ENCODE peak calls at places on chromosomes 6 and 20, in eight cellular contexts. One of them, this sample, is unnamed.

GRCh38 chr20:37531856-37532255 is 4.2 kb upstream of the BLCAP start:
- DNase-seq in neuronal stem cell: no peak
- DNase-seq in CD8-positive, alpha-beta memory T cell: no peak
- DNase-seq in upper lobe of right lung: no peak
- DNase-seq in pancreas: no peak
- DNase-seq in uterus: no peak
- DNase-seq in stomach: no peak
- DNase-seq in tibial artery: no peak
- DNase-seq in this sample: no peak

GRCh38 chr6:156848533-156848932 is 71.4 kb downstream of the ARID1B start:
- DNase-seq in upper lobe of right lung: no peak
- DNase-seq in pancreas: no peak
- DNase-seq in uterus: peak; percentile 55
- DNase-seq in CD8-positive, alpha-beta memory T cell: no peak
- DNase-seq in stomach: no peak
- DNase-seq in neuronal stem cell: no peak
- DNase-seq in tibial artery: peak; percentile 84
- DNase-seq in this sample: peak; percentile 90

GRCh38 chr6:79215233-79215824 is 19.2 kb downstream of the HMGN3 start:
- DNase-seq in uterus: no peak
- DNase-seq in CD8-positive, alpha-beta memory T cell: no peak
- DNase-seq in tibial artery: no peak
- DNase-seq in stomach: no peak
- DNase-seq in neuronal stem cell: peak; percentile 76
- DNase-seq in upper lobe of right lung: no peak
- DNase-seq in pancreas: no peak
- DNase-seq in this sample: no peak

GRCh38 chr6:30685977-30686907 is at the start of gene PPP1R18:
- DNase-seq in upper lobe of right lung: peak; percentile 89
- DNase-seq in stomach: peak; percentile 73
- DNase-seq in pancreas: peak; percentile 88
- DNase-seq in neuronal stem cell: no peak
- DNase-seq in CD8-positive, alpha-beta memory T cell: peak; percentile 68
- DNase-seq in tibial artery: peak; percentile 95
- DNase-seq in uterus: peak; percentile 87
- DNase-seq in this sample: peak; percentile 77

GRCh38 chr6:108762394-108762793 is 85.8 kb upstream of the ARMC2 start:
- DNase-seq in uterus: no peak
- DNase-seq in stomach: no peak
- DNase-seq in neuronal stem cell: no peak
- DNase-seq in upper lobe of right lung: no peak
- DNase-seq in tibial artery: no peak
- DNase-seq in CD8-positive, alpha-beta memory T cell: no peak
- DNase-seq in pancreas: no peak
- DNase-seq in this sample: no peak

GRCh38 chr6:134315974-134316391 is 1.9 kb downstream of the SGK1 start:
- DNase-seq in tibial artery: no peak
- DNase-seq in uterus: no peak
- DNase-seq in pancreas: no peak
- DNase-seq in CD8-positive, alpha-beta memory T cell: no peak
- DNase-seq in neuronal stem cell: no peak
- DNase-seq in stomach: no peak
- DNase-seq in upper lobe of right lung: no peak
- DNase-seq in this sample: no peak

GRCh38 chr6:111468329-111469012 is 14.5 kb downstream of the REV3L start:
- DNase-seq in uterus: no peak
- DNase-seq in upper lobe of right lung: no peak
- DNase-seq in neuronal stem cell: no peak
- DNase-seq in stomach: no peak
- DNase-seq in CD8-positive, alpha-beta memory T cell: no peak
- DNase-seq in tibial artery: no peak
- DNase-seq in pancreas: no peak
- DNase-seq in this sample: no peak

GRCh38 chr20:20412750-20413149 is 44.8 kb downstream of the INSM1 start:
- DNase-seq in neuronal stem cell: no peak
- DNase-seq in CD8-positive, alpha-beta memory T cell: no peak
- DNase-seq in uterus: no peak
- DNase-seq in stomach: no peak
- DNase-seq in pancreas: no peak
- DNase-seq in tibial artery: no peak
- DNase-seq in upper lobe of right lung: no peak
- DNase-seq in this sample: no peak

GRCh38 chr6:41939848-41940758 is 1.5 kb downstream of the CCND3 start:
- DNase-seq in stomach: peak; percentile 27
- DNase-seq in tibial artery: no peak
- DNase-seq in pancreas: no peak
- DNase-seq in CD8-positive, alpha-beta memory T cell: no peak
- DNase-seq in neuronal stem cell: no peak
- DNase-seq in upper lobe of right lung: no peak
- DNase-seq in uterus: peak; percentile 28
- DNase-seq in this sample: no peak

GRCh38 chr6:45966797-45967196 is 48.9 kb downstream of the CLIC5 start:
- DNase-seq in pancreas: no peak
- DNase-seq in stomach: no peak
- DNase-seq in tibial artery: no peak
- DNase-seq in upper lobe of right lung: no peak
- DNase-seq in uterus: no peak
- DNase-seq in neuronal stem cell: no peak
- DNase-seq in CD8-positive, alpha-beta memory T cell: no peak
- DNase-seq in this sample: no peak

GRCh38 chr6:90146914-90147668 is 149.6 kb downstream of the BACH2 start:
- DNase-seq in CD8-positive, alpha-beta memory T cell: no peak
- DNase-seq in stomach: no peak
- DNase-seq in tibial artery: no peak
- DNase-seq in neuronal stem cell: no peak
- DNase-seq in pancreas: no peak
- DNase-seq in upper lobe of right lung: no peak
- DNase-seq in uterus: no peak
- DNase-seq in this sample: peak; percentile 11

GRCh38 chr6:46465294-46466165 is 25.7 kb downstream of the RCAN2 start:
- DNase-seq in stomach: no peak
- DNase-seq in tibial artery: no peak
- DNase-seq in CD8-positive, alpha-beta memory T cell: no peak
- DNase-seq in pancreas: no peak
- DNase-seq in uterus: no peak
- DNase-seq in upper lobe of right lung: no peak
- DNase-seq in neuronal stem cell: no peak
- DNase-seq in this sample: no peak

GRCh38 chr6:34125939-34126338 is 19.9 kb downstream of the GRM4 start:
- DNase-seq in CD8-positive, alpha-beta memory T cell: no peak
- DNase-seq in stomach: no peak
- DNase-seq in tibial artery: no peak
- DNase-seq in pancreas: no peak
- DNase-seq in upper lobe of right lung: no peak
- DNase-seq in neuronal stem cell: no peak
- DNase-seq in uterus: no peak
- DNase-seq in this sample: no peak

GRCh38 chr6:116248577-116248976 is 5.3 kb downstream of the TSPYL4 start:
- DNase-seq in stomach: no peak
- DNase-seq in uterus: no peak
- DNase-seq in upper lobe of right lung: no peak
- DNase-seq in pancreas: no peak
- DNase-seq in CD8-positive, alpha-beta memory T cell: no peak
- DNase-seq in neuronal stem cell: no peak
- DNase-seq in tibial artery: no peak
- DNase-seq in this sample: no peak

GRCh38 chr6:134925800-134926199 is 24.1 kb downstream of the ALDH8A1 start:
- DNase-seq in stomach: no peak
- DNase-seq in CD8-positive, alpha-beta memory T cell: no peak
- DNase-seq in upper lobe of right lung: no peak
- DNase-seq in pancreas: no peak
- DNase-seq in neuronal stem cell: no peak
- DNase-seq in uterus: no peak
- DNase-seq in tibial artery: no peak
- DNase-seq in this sample: no peak

GRCh38 chr6:15429146-15430110 is 183.6 kb downstream of the JARID2 start:
- DNase-seq in neuronal stem cell: no peak
- DNase-seq in upper lobe of right lung: no peak
- DNase-seq in stomach: no peak
- DNase-seq in tibial artery: no peak
- DNase-seq in pancreas: no peak
- DNase-seq in CD8-positive, alpha-beta memory T cell: no peak
- DNase-seq in uterus: no peak
- DNase-seq in this sample: no peak

GRCh38 chr20:38084425-38084951 is 50.9 kb downstream of the RPRD1B start:
- DNase-seq in stomach: no peak
- DNase-seq in uterus: peak; percentile 40
- DNase-seq in upper lobe of right lung: no peak
- DNase-seq in neuronal stem cell: no peak
- DNase-seq in pancreas: no peak
- DNase-seq in CD8-positive, alpha-beta memory T cell: no peak
- DNase-seq in tibial artery: no peak
- DNase-seq in this sample: no peak

GRCh38 chr20:51910202-51911050 is 108.1 kb upstream of the SALL4 start:
- DNase-seq in upper lobe of right lung: no peak
- DNase-seq in neuronal stem cell: peak; percentile 48
- DNase-seq in uterus: no peak
- DNase-seq in tibial artery: no peak
- DNase-seq in pancreas: no peak
- DNase-seq in CD8-positive, alpha-beta memory T cell: no peak
- DNase-seq in stomach: no peak
- DNase-seq in this sample: peak; percentile 47

GRCh38 chr6:132213191-132213590 is 188.1 kb downstream of the MOXD1 start:
- DNase-seq in stomach: no peak
- DNase-seq in neuronal stem cell: no peak
- DNase-seq in CD8-positive, alpha-beta memory T cell: no peak
- DNase-seq in pancreas: no peak
- DNase-seq in tibial artery: no peak
- DNase-seq in upper lobe of right lung: no peak
- DNase-seq in uterus: no peak
- DNase-seq in this sample: no peak

GRCh38 chr6:31271641-31272357 is at the start of gene HLA-C:
- DNase-seq in CD8-positive, alpha-beta memory T cell: peak; percentile 92
- DNase-seq in uterus: peak; percentile 92
- DNase-seq in neuronal stem cell: peak; percentile 89
- DNase-seq in tibial artery: peak; percentile 96
- DNase-seq in upper lobe of right lung: peak; percentile 88
- DNase-seq in stomach: peak; percentile 94
- DNase-seq in pancreas: peak; percentile 91
- DNase-seq in this sample: peak; percentile 83

GRCh38 chr6:105545947-105546710 is 143.2 kb upstream of the PREP start:
- DNase-seq in stomach: no peak
- DNase-seq in tibial artery: no peak
- DNase-seq in pancreas: no peak
- DNase-seq in neuronal stem cell: no peak
- DNase-seq in CD8-positive, alpha-beta memory T cell: no peak
- DNase-seq in upper lobe of right lung: no peak
- DNase-seq in uterus: peak; percentile 32
- DNase-seq in this sample: no peak

GRCh38 chr6:53906842-53907241 is 112.0 kb downstream of the LRRC1 start:
- DNase-seq in stomach: no peak
- DNase-seq in upper lobe of right lung: no peak
- DNase-seq in tibial artery: no peak
- DNase-seq in pancreas: no peak
- DNase-seq in uterus: peak; percentile 27
- DNase-seq in CD8-positive, alpha-beta memory T cell: no peak
- DNase-seq in neuronal stem cell: no peak
- DNase-seq in this sample: no peak

GRCh38 chr20:44691424-44692423 is 23.4 kb upstream of the CCN5 start:
- DNase-seq in stomach: no peak
- DNase-seq in upper lobe of right lung: peak; percentile 73
- DNase-seq in CD8-positive, alpha-beta memory T cell: no peak
- DNase-seq in tibial artery: peak; percentile 95
- DNase-seq in pancreas: no peak
- DNase-seq in neuronal stem cell: no peak
- DNase-seq in uterus: peak; percentile 59
- DNase-seq in this sample: no peak

GRCh38 chr6:157861814-157862213 is 38.8 kb downstream of the SNX9 start:
- DNase-seq in neuronal stem cell: no peak
- DNase-seq in tibial artery: no peak
- DNase-seq in upper lobe of right lung: no peak
- DNase-seq in pancreas: no peak
- DNase-seq in CD8-positive, alpha-beta memory T cell: no peak
- DNase-seq in uterus: no peak
- DNase-seq in stomach: no peak
- DNase-seq in this sample: no peak

GRCh38 chr20:23966298-23966697 is 22.3 kb downstream of the GGTLC1 start:
- DNase-seq in uterus: no peak
- DNase-seq in tibial artery: no peak
- DNase-seq in upper lobe of right lung: no peak
- DNase-seq in stomach: no peak
- DNase-seq in pancreas: no peak
- DNase-seq in neuronal stem cell: no peak
- DNase-seq in CD8-positive, alpha-beta memory T cell: no peak
- DNase-seq in this sample: no peak
- H3K9me3 ChIP-seq in uterus: no peaks in the 10 kb centered on the region
- H3K9me3 ChIP-seq in tibial artery: no peaks in the 10 kb centered on the region
- H3K9me3 ChIP-seq in upper lobe of right lung: no peaks in the 10 kb centered on the region
- H3K9me3 ChIP-seq in stomach: no peaks in the 10 kb centered on the region
- H3K9me3 ChIP-seq in pancreas: no peaks in the 10 kb centered on the region
- H3K9me3 ChIP-seq in neuronal stem cell: peaks cover 4% of the 10 kb centered on the region
- H3K9me3 ChIP-seq in CD8-positive, alpha-beta memory T cell: no peaks in the 10 kb centered on the region
- H3K9me3 ChIP-seq in this sample: no peaks in the 10 kb centered on the region

GRCh38 chr20:49283703-49284625 is 6.1 kb upstream of the ZNFX1 start:
- DNase-seq in upper lobe of right lung: no peak
- DNase-seq in CD8-positive, alpha-beta memory T cell: no peak
- DNase-seq in uterus: no peak
- DNase-seq in tibial artery: no peak
- DNase-seq in stomach: no peak
- DNase-seq in pancreas: no peak
- DNase-seq in neuronal stem cell: no peak
- DNase-seq in this sample: no peak
- H3K4me1 ChIP-seq in upper lobe of right lung: peaks cover 36% of the 10 kb centered on the region
- H3K4me1 ChIP-seq in CD8-positive, alpha-beta memory T cell: peaks cover 49% of the 10 kb centered on the region
- H3K4me1 ChIP-seq in uterus: no peaks in the 10 kb centered on the region
- H3K4me1 ChIP-seq in tibial artery: peaks cover 9% of the 10 kb centered on the region
- H3K4me1 ChIP-seq in stomach: peaks cover 64% of the 10 kb centered on the region
- H3K4me1 ChIP-seq in pancreas: no peaks in the 10 kb centered on the region
- H3K4me1 ChIP-seq in neuronal stem cell: no peaks in the 10 kb centered on the region
- H3K4me1 ChIP-seq in this sample: peaks cover 18% of the 10 kb centered on the region

DNA sequence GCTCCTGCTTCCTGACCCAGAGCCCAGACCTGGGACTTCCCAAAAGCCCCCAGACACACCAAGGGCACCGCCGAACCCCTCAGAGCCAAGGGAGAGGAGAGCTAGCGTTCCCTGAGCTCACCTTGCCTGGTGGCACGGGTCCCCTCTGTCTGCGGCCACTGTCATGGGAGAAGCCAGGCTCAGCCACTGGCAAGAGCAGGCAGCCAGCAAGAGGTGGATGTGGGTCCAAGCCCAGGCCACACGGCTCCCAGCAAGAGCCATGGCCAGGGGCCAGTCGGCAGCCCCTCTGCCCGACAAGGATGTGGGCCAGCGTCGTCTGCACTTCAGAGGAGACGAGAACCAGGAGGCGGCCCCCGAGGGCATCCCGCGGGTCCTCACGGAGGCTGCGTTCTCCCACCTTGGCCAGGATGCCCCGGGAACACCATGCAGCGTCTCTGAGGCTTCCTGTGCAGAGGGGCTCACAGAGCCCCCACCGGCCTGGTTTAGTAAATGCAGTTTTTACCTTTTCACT is 2.2 kb upstream of the PPDPF start:
- DNase-seq in tibial artery: no peak
- DNase-seq in CD8-positive, alpha-beta memory T cell: no peak
- DNase-seq in stomach: no peak
- DNase-seq in pancreas: peak; percentile 80
- DNase-seq in uterus: peak; percentile 20
- DNase-seq in neuronal stem cell: no peak
- DNase-seq in upper lobe of right lung: no peak
- DNase-seq in this sample: peak; percentile 41
- H3K9me3 ChIP-seq in tibial artery: no peaks in the 10 kb centered on the region
- H3K9me3 ChIP-seq in CD8-positive, alpha-beta memory T cell: no peaks in the 10 kb centered on the region
- H3K9me3 ChIP-seq in stomach: no peaks in the 10 kb centered on the region
- H3K9me3 ChIP-seq in pancreas: no peaks in the 10 kb centered on the region
- H3K9me3 ChIP-seq in uterus: no peaks in the 10 kb centered on the region
- H3K9me3 ChIP-seq in neuronal stem cell: peaks cover 8% of the 10 kb centered on the region
- H3K9me3 ChIP-seq in upper lobe of right lung: no peaks in the 10 kb centered on the region
- H3K9me3 ChIP-seq in this sample: peaks cover 4% of the 10 kb centered on the region

GRCh38 chr20:57470666-57471495 is 54.1 kb downstream of the CTCFL start:
- DNase-seq in neuronal stem cell: no peak
- DNase-seq in tibial artery: peak; percentile 52
- DNase-seq in upper lobe of right lung: peak; percentile 53
- DNase-seq in CD8-positive, alpha-beta memory T cell: no peak
- DNase-seq in stomach: no peak
- DNase-seq in pancreas: peak; percentile 47
- DNase-seq in uterus: no peak
- DNase-seq in this sample: no peak
- H3K4me1 ChIP-seq in neuronal stem cell: peaks cover 21% of the 10 kb centered on the region
- H3K4me1 ChIP-seq in tibial artery: peaks cover 5% of the 10 kb centered on the region
- H3K4me1 ChIP-seq in upper lobe of right lung: peaks cover 14% of the 10 kb centered on the region
- H3K4me1 ChIP-seq in CD8-positive, alpha-beta memory T cell: peaks cover 22% of the 10 kb centered on the region
- H3K4me1 ChIP-seq in stomach: peaks cover 23% of the 10 kb centered on the region
- H3K4me1 ChIP-seq in pancreas: no peaks in the 10 kb centered on the region
- H3K4me1 ChIP-seq in uterus: no peaks in the 10 kb centered on the region
- H3K4me1 ChIP-seq in this sample: peaks cover 15% of the 10 kb centered on the region